ENCODE peak calls at places on chromosomes 1 and 21, in nine cellular contexts. E is Calu3; J is NCI-H69; C is NCI-H2227 treated with DMSO at 0.1 percent for 48 hours; G is EH; R is naive B cell; O is NCI-H2081; T is hypothalamus; B is stimulated activated CD8-positive, alpha-beta memory T cell treated with anti-CD3 and anti-CD28 coated beads, Interleukin-7, amount 100 ng/mL, for 4 hours. Y is an unnamed sample.
A peak's percentile ranks its signal among the peaks of the same experiment; 100 is the strongest.

GRCh38 chr1:224626042-224626441 is 9.9 kb downstream of the CNIH3 start:
- DNase-seq in J (no peak), O (no peak), E (no peak), B (no peak), C (no peak), G (peak; percentile 84), R (no peak), T (no peak), Y (no peak)

GRCh38 chr1:234975122-234975940 is 153.3 kb downstream of the TOMM20 start:
- DNase-seq in O (peak; percentile 81), C (peak; percentile 85), J (peak; percentile 98), E (no peak), T (no peak), G (peak; percentile 95), B (no peak), R (no peak), Y (no peak)

GRCh38 chr1:95197616-95198252 is 36.3 kb upstream of the RWDD3 start:
- DNase-seq in C (peak; percentile 27), T (no peak), J (no peak), B (no peak), E (peak; percentile 9), G (peak; percentile 52), R (no peak), O (no peak), Y (no peak)

GRCh38 chr1:54582566-54583306 is 34.7 kb downstream of the ACOT11 start:
- DNase-seq in O (peak; percentile 70), R (no peak), J (peak; percentile 85), C (no peak), E (no peak), T (peak; percentile 32), G (no peak), B (no peak), Y (no peak)

GRCh38 chr1:217554849-217555248 is 76.0 kb downstream of the GPATCH2 start:
- DNase-seq in O (no peak), E (no peak), R (no peak), G (no peak), B (no peak), C (no peak), J (peak; percentile 74), T (no peak), Y (no peak)

GRCh38 chr1:100440075-100440809 is 87.9 kb downstream of the CDC14A start:
- DNase-seq in T (no peak), G (no peak), C (no peak), O (peak; percentile 10), E (no peak), R (no peak), J (peak; percentile 72), B (peak; percentile 59), Y (no peak)

GRCh38 chr1:94805912-94806311 is 14.2 kb upstream of the SLC44A3 start:
- DNase-seq in R (peak; percentile 56), E (peak; percentile 64), B (peak; percentile 15), C (peak; percentile 24), J (peak; percentile 52), G (peak; percentile 65), T (peak; percentile 32), O (peak; percentile 36), Y (peak; percentile 74)

GRCh38 chr1:1286313-1287261 is 6.4 kb downstream of the SCNN1D start:
- DNase-seq in E (no peak), C (no peak), R (no peak), T (no peak), O (no peak), G (no peak), B (no peak), J (no peak), Y (no peak)

GRCh38 chr1:150622219-150622975 is 7.0 kb downstream of the ENSA start:
- DNase-seq in G (no peak), B (no peak), J (no peak), E (no peak), C (no peak), R (no peak), T (no peak), O (no peak), Y (no peak)

GRCh38 chr1:63731117-63732043 is 42.4 kb upstream of the ROR1 start:
- DNase-seq in B (no peak), C (no peak), R (no peak), E (peak; percentile 16), O (no peak), J (no peak), T (no peak), G (peak; percentile 84), Y (no peak)

GRCh38 chr1:66758247-66758755 is 6.0 kb downstream of the DYNLT5 start:
- DNase-seq in C (no peak), R (peak; percentile 48), O (peak; percentile 14), J (peak; percentile 61), E (no peak), T (no peak), G (no peak), B (no peak), Y (peak; percentile 63)

GRCh38 chr1:41498809-41499208 is 14.3 kb upstream of the EDN2 start:
- DNase-seq in E (peak; percentile 80), C (no peak), R (no peak), B (no peak), T (no peak), G (peak; percentile 81), J (no peak), O (no peak), Y (no peak)

GRCh38 chr1:44044071-44044801 is 13.0 kb upstream of the SLC6A9 start:
- DNase-seq in R (no peak), C (no peak), O (no peak), J (no peak), B (no peak), G (peak; percentile 51), T (no peak), E (no peak), Y (no peak)

GRCh38 chr1:246497331-246497915 is 9.7 kb downstream of the SMYD3 start:
- DNase-seq in E (peak; percentile 44), O (peak; percentile 74), J (peak; percentile 83), B (no peak), C (peak; percentile 62), G (peak; percentile 75), T (no peak), R (peak; percentile 59), Y (peak; percentile 87)

GRCh38 chr1:38127432-38127831 is 80.8 kb upstream of the POU3F1 start:
- DNase-seq in E (no peak), T (no peak), C (no peak), O (no peak), J (no peak), B (no peak), G (peak; percentile 23), R (no peak), Y (no peak)

GRCh38 chr1:39491146-39491921 is at the start of gene BMP8A:
- DNase-seq in R (peak; percentile 81), C (peak; percentile 30), E (peak; percentile 85), B (peak; percentile 74), O (peak; percentile 84), G (peak; percentile 53), J (peak; percentile 88), T (peak; percentile 57), Y (no peak)

GRCh38 chr1:65509912-65510680 is 89.6 kb downstream of the LEPR start:
- DNase-seq in G (peak; percentile 91), O (no peak), R (no peak), T (no peak), B (no peak), C (no peak), J (no peak), E (no peak), Y (no peak)

GRCh38 chr1:68442822-68443556 is 6.8 kb downstream of the RPE65 start:
- DNase-seq in E (peak; percentile 67), C (peak; percentile 6), R (peak; percentile 17), T (no peak), O (peak; percentile 40), J (peak; percentile 41), G (peak; percentile 61), B (no peak), Y (peak; percentile 59)

GRCh38 chr21:15967661-15968060 is 237.9 kb downstream of the USP25 start:
- DNase-seq in J (no peak), B (no peak), C (no peak), R (no peak), T (no peak), O (no peak), E (no peak), G (peak; percentile 29), Y (no peak)

GRCh38 chr1:6785721-6786505 is 659 bp downstream of the CAMTA1 start:
- DNase-seq in R (peak; percentile 34), E (peak; percentile 38), G (peak; percentile 50), B (peak; percentile 52), C (peak; percentile 59), T (peak; percentile 66), O (peak; percentile 34), J (peak; percentile 61), Y (no peak)

GRCh38 chr1:164589961-164590507 is 31.1 kb downstream of the PBX1 start:
- DNase-seq in C (no peak), O (peak; percentile 32), B (no peak), R (no peak), E (no peak), G (no peak), J (peak; percentile 93), T (no peak), Y (no peak)

GRCh38 chr1:66733348-66734017 is 18.8 kb upstream of the DYNLT5 start:
- DNase-seq in C (no peak), J (peak; percentile 11), R (no peak), G (peak; percentile 33), E (no peak), O (no peak), T (no peak), B (no peak), Y (no peak)

GRCh38 chr1:185376840-185377635 is 60.0 kb upstream of the IVNS1ABP start:
- DNase-seq in C (no peak), G (peak; percentile 90), T (no peak), J (no peak), R (no peak), O (no peak), E (no peak), B (no peak), Y (peak; percentile 65)

GRCh38 chr1:10195570-10195969 is 14.8 kb upstream of the KIF1B start:
- DNase-seq in O (no peak), E (peak; percentile 50), R (no peak), T (no peak), J (no peak), B (no peak), G (peak; percentile 63), C (no peak), Y (no peak)

GRCh38 chr1:221286399-221286798 is 407.2 kb downstream of the HLX start:
- DNase-seq in C (no peak), E (no peak), O (peak; percentile 60), B (no peak), R (no peak), G (no peak), T (no peak), J (peak; percentile 66), Y (no peak)

GRCh38 chr1:78146137-78146822 is 100.5 kb downstream of the GIPC2 start:
- DNase-seq in E (no peak), R (no peak), G (peak; percentile 76), B (no peak), O (no peak), C (no peak), T (no peak), J (no peak), Y (no peak)

GRCh38 chr1:52571783-52572182 is 18.9 kb upstream of the TUT4 start:
- DNase-seq in C (no peak), R (no peak), J (no peak), E (no peak), B (no peak), O (no peak), T (no peak), G (peak; percentile 16), Y (no peak)

GRCh38 chr1:229822026-229822425 is 196.0 kb downstream of the URB2 start:
- DNase-seq in T (no peak), C (no peak), J (no peak), B (no peak), R (no peak), O (no peak), G (no peak), E (no peak), Y (no peak)

GRCh38 chr1:67274623-67275325 is 32.9 kb upstream of the IL12RB2 start:
- DNase-seq in J (no peak), R (no peak), B (no peak), C (no peak), G (no peak), E (no peak), O (no peak), T (no peak), Y (no peak)

GRCh38 chr1:226632169-226632884 is 83.8 kb downstream of the STUM start:
- DNase-seq in B (no peak), R (no peak), C (no peak), O (peak; percentile 33), G (no peak), T (no peak), E (no peak), J (peak; percentile 81), Y (no peak)